ENCODE peak calls at places on chromosomes 13 and 19, in ten cellular contexts. Z is AG10803; R is K562; I is Kasumi-1; Y is stimulated activated CD8-positive, alpha-beta memory T cell treated with anti-CD3 and anti-CD28 coated beads, Interleukin-4, amount 100 ng/mL, for 1 hour; O is LNCaP clone FGC; B is NCI-H460; K is HEK293T; N is NCI-H1694; G is M059J. F is an unnamed sample.

GRCh38 chr13:112892759-112893569 is 76.0 kb upstream of the MCF2L start:
- DNase-seq in Z (no peak), R (no peak), I (peak; percentile 52), Y (no peak), O (no peak), B (no peak), K (no peak), N (no peak), G (no peak), F (no peak)

GRCh38 chr13:114109646-114110045 is 22.8 kb downstream of the RASA3 start:
- DNase-seq in Z (no peak), R (no peak), I (no peak), Y (no peak), O (no peak), B (no peak), K (no peak), N (no peak), G (no peak), F (peak; percentile 16)

GRCh38 chr19:38250821-38251563 is 5.2 kb downstream of the PPP1R14A start:
- DNase-seq in Z (no peak), R (no peak), I (no peak), Y (no peak), O (no peak), B (no peak), K (no peak), N (peak; percentile 89), G (no peak), F (peak; percentile 38)

GRCh38 chr13:30416471-30416870 is 5.8 kb upstream of the UBE2L5 start:
- DNase-seq in Z (no peak), R (no peak), I (no peak), Y (no peak), O (no peak), B (no peak), K (no peak), N (no peak), G (no peak), F (no peak)

GRCh38 chr19:8638078-8638619 is 7.7 kb downstream of the NFILZ start:
- DNase-seq in Z (peak; percentile 61), R (no peak), I (peak; percentile 70), Y (no peak), O (no peak), B (no peak), K (no peak), N (no peak), G (peak; percentile 82), F (no peak)

GRCh38 chr19:5588906-5589676 is 21.3 kb upstream of the TINCR start:
- DNase-seq in Z (no peak), R (no peak), I (no peak), Y (no peak), O (no peak), B (no peak), K (no peak), N (no peak), G (no peak), F (no peak)

GRCh38 chr19:2213799-2214198 is 22.3 kb downstream of the PLEKHJ1 start:
- DNase-seq in Z (no peak), R (no peak), I (no peak), Y (no peak), O (no peak), B (no peak), K (no peak), N (no peak), G (no peak), F (no peak)

GRCh38 chr19:597406-598315 is 8.0 kb downstream of the HCN2 start:
- DNase-seq in Z (no peak), R (no peak), I (no peak), Y (no peak), O (no peak), B (no peak), K (no peak), N (no peak), G (no peak), F (no peak)

GRCh38 chr13:44465318-44465717 is 91.7 kb downstream of the SERP2 start:
- DNase-seq in Z (peak; percentile 27), R (no peak), I (no peak), Y (no peak), O (no peak), B (no peak), K (no peak), N (no peak), G (peak; percentile 15), F (no peak)

GRCh38 chr13:25300861-25301346 is 521 bp upstream of the NUP58 start:
- DNase-seq in Z (peak; percentile 12), R (no peak), I (no peak), Y (no peak), O (no peak), B (no peak), K (peak; percentile 6), N (no peak), G (no peak), F (no peak)

GRCh38 chr13:110989331-110989730 is 74.5 kb upstream of the ANKRD10 start:
- DNase-seq in Z (peak; percentile 18), R (no peak), I (no peak), Y (no peak), O (no peak), B (no peak), K (no peak), N (no peak), G (peak; percentile 26), F (no peak)

GRCh38 chr19:49581007-49581508 is at the start of gene PRRG2:
- DNase-seq in Z (no peak), R (peak; percentile 15), I (no peak), Y (no peak), O (no peak), B (no peak), K (no peak), N (no peak), G (no peak), F (peak; percentile 61)

GRCh38 chr19:1247747-1248453 is 483 bp upstream of the MIDN start:
- DNase-seq in Z (peak; percentile 56), R (no peak), I (peak; percentile 55), Y (no peak), O (no peak), B (no peak), K (no peak), N (no peak), G (peak; percentile 89), F (peak; percentile 71)

GRCh38 chr19:55355213-55355821 is 798 bp upstream of the COX6B2 start:
- DNase-seq in Z (no peak), R (no peak), I (no peak), Y (no peak), O (no peak), B (no peak), K (no peak), N (no peak), G (peak; percentile 38), F (no peak)

GRCh38 chr13:59906413-59907027 is 257.2 kb downstream of the DIAPH3 start:
- DNase-seq in Z (peak; percentile 51), R (no peak), I (peak; percentile 54), Y (no peak), O (no peak), B (peak; percentile 5), K (peak; percentile 11), N (peak; percentile 2), G (peak; percentile 24), F (no peak)

GRCh38 chr19:28234637-28235036 is 978.3 kb downstream of the UQCRFS1 start:
- DNase-seq in Z (peak; percentile 42), R (no peak), I (no peak), Y (no peak), O (no peak), B (no peak), K (no peak), N (no peak), G (no peak), F (no peak)

GRCh38 chr13:113275387-113275786 is 21.7 kb upstream of the LAMP1 start:
- DNase-seq in Z (peak; percentile 58), R (peak; percentile 65), I (peak; percentile 62), Y (no peak), O (peak; percentile 33), B (peak; percentile 25), K (peak; percentile 39), N (peak; percentile 52), G (peak; percentile 56), F (peak; percentile 57)

GRCh38 chr13:35781044-35781443 is 304.6 kb upstream of the MAB21L1 start:
- DNase-seq in Z (no peak), R (no peak), I (no peak), Y (no peak), O (no peak), B (no peak), K (no peak), N (no peak), G (no peak), F (no peak)

GRCh38 chr13:94139393-94139995 is 340.0 kb downstream of the DCT start:
- DNase-seq in Z (no peak), R (no peak), I (no peak), Y (no peak), O (no peak), B (no peak), K (no peak), N (no peak), G (no peak), F (no peak)

GRCh38 chr19:7970716-7971448 is 27.4 kb upstream of the TIMM44 start:
- DNase-seq in Z (peak; percentile 23), R (peak; percentile 64), I (peak; percentile 27), Y (no peak), O (no peak), B (peak; percentile 35), K (peak; percentile 77), N (peak; percentile 41), G (peak; percentile 51), F (peak; percentile 85)

GRCh38 chr19:10189631-10190425 is 4.9 kb downstream of the DNMT1 start:
- DNase-seq in Z (peak; percentile 4), R (no peak), I (no peak), Y (no peak), O (no peak), B (no peak), K (no peak), N (no peak), G (no peak), F (no peak)

GRCh38 chr13:100547805-100548204 is 40.8 kb downstream of the GGACT start:
- DNase-seq in Z (peak; percentile 34), R (no peak), I (no peak), Y (no peak), O (no peak), B (no peak), K (no peak), N (peak; percentile 38), G (peak; percentile 65), F (no peak)

GRCh38 chr13:111847964-111848363 is 219.0 kb upstream of the SOX1 start:
- DNase-seq in Z (no peak), R (no peak), I (no peak), Y (no peak), O (no peak), B (no peak), K (no peak), N (no peak), G (no peak), F (no peak)

GRCh38 chr19:49210108-49210900 is 52.7 kb downstream of the TRPM4 start:
- DNase-seq in Z (no peak), R (peak; percentile 92), I (no peak), Y (no peak), O (no peak), B (no peak), K (peak; percentile 55), N (no peak), G (no peak), F (peak; percentile 96)

GRCh38 chr19:40414536-40415535 is 1.7 kb upstream of the PRX start:
- DNase-seq in Z (no peak), R (no peak), I (no peak), Y (no peak), O (no peak), B (no peak), K (no peak), N (no peak), G (no peak), F (no peak)

GRCh38 chr13:111281751-111282311 is 38.6 kb upstream of the TEX29 start:
- DNase-seq in Z (peak; percentile 48), R (no peak), I (peak; percentile 32), Y (no peak), O (no peak), B (no peak), K (no peak), N (no peak), G (no peak), F (no peak)

GRCh38 chr13:73844986-73845385 is 289.2 kb downstream of the KLF12 start:
- DNase-seq in Z (peak; percentile 12), R (no peak), I (no peak), Y (no peak), O (no peak), B (no peak), K (no peak), N (no peak), G (no peak), F (no peak)

GRCh38 chr19:39406656-39407393 is at the start of gene ZFP36:
- DNase-seq in Z (peak; percentile 84), R (peak; percentile 75), I (peak; percentile 71), Y (peak; percentile 89), O (no peak), B (peak; percentile 81), K (peak; percentile 72), N (peak; percentile 37), G (peak; percentile 83), F (peak; percentile 80)

F was measured in WTC11.